ENCODE peak calls at places on chromosomes 12 and 14, in five cellular contexts. L is AG04449, W is spleen, Y is lower leg skin, X is A673. T is an unnamed sample.

GRCh38 chr12:14950982-14951746 is 10.2 kb downstream of the ARHGDIB start:
- DNase-seq in X (no peak), Y (no peak), L (no peak), W (no peak), T (no peak)

GRCh38 chr12:105706321-105706972 is 376.0 kb downstream of the C12orf75 start:
- DNase-seq in X (no peak), L (no peak), Y (no peak), W (no peak), T (no peak)

GRCh38 chr14:79972230-79972629 is 239.1 kb downstream of the DIO2 start:
- DNase-seq in Y (no peak), W (no peak), X (no peak), L (no peak), T (no peak)

GRCh38 chr14:95432152-95433093 is 84.0 kb downstream of the SYNE3 start:
- DNase-seq in X (peak), L (no peak), W (no peak), Y (no peak), T (no peak)

GRCh38 chr14:43411841-43412240 is 1095.2 kb downstream of the FSCB start:
- DNase-seq in Y (no peak), L (no peak), X (no peak), W (no peak), T (peak)

GRCh38 chr14:94640721-94641631 is 28.8 kb downstream of the SERPINA3 start:
- DNase-seq in L (no peak), X (no peak), W (no peak), Y (no peak), T (no peak)

GRCh38 chr12:58764100-58764953 is 156.0 kb downstream of the LRIG3 start:
- DNase-seq in Y (no peak), X (no peak), W (no peak), L (peak), T (no peak)

GRCh38 chr12:110688446-110689001 is 391 bp downstream of the HVCN1 start:
- DNase-seq in W (no peak), Y (no peak), L (no peak), X (no peak), T (no peak)

GRCh38 chr12:80299976-80300375 is 144.1 kb upstream of the PTPRQ start:
- DNase-seq in W (no peak), Y (no peak), L (no peak), X (no peak), T (no peak)

GRCh38 chr14:81465507-81466228 is 65.5 kb upstream of the STON2 start:
- DNase-seq in L (no peak), W (peak), X (no peak), Y (no peak), T (no peak)

GRCh38 chr12:22923768-22924167 is 298.8 kb downstream of the ETNK1 start:
- DNase-seq in L (no peak), X (no peak), W (no peak), Y (no peak), T (no peak)

GRCh38 chr12:12384601-12385321 is 27.9 kb downstream of the BORCS5 start:
- DNase-seq in X (no peak), Y (no peak), L (no peak), W (no peak), T (no peak)

GRCh38 chr12:120139958-120140357 is 23.4 kb upstream of the RAB35 start:
- DNase-seq in L (no peak), Y (no peak), W (no peak), X (no peak), T (no peak)

GRCh38 chr12:30694971-30695326 is 720 bp downstream of the IPO8 start:
- DNase-seq in Y (no peak), X (peak), W (peak), L (no peak), T (peak)

GRCh38 chr14:105507247-105507646 is 16.2 kb downstream of the TEDC1 start:
- DNase-seq in X (no peak), L (no peak), W (no peak), Y (no peak), T (no peak)

GRCh38 chr14:105502446-105503295 is 11.6 kb downstream of the TEDC1 start:
- DNase-seq in Y (no peak), L (no peak), W (no peak), X (no peak), T (no peak)

GRCh38 chr14:105503918-105504692 is 13.1 kb downstream of the TEDC1 start:
- DNase-seq in X (no peak), Y (no peak), W (no peak), L (no peak), T (no peak)

GRCh38 chr14:105503296-105503640 is 12.2 kb downstream of the TEDC1 start:
- DNase-seq in L (no peak), W (no peak), X (no peak), Y (no peak), T (no peak)

GRCh38 chr14:105505101-105505500 is 14.1 kb downstream of the TEDC1 start:
- DNase-seq in Y (no peak), L (no peak), W (no peak), X (no peak), T (no peak)
- H3K4me3 ChIP-seq in Y (no peak), L (no peak), W (no peak), X (no peak), T (no peak)

DNA sequence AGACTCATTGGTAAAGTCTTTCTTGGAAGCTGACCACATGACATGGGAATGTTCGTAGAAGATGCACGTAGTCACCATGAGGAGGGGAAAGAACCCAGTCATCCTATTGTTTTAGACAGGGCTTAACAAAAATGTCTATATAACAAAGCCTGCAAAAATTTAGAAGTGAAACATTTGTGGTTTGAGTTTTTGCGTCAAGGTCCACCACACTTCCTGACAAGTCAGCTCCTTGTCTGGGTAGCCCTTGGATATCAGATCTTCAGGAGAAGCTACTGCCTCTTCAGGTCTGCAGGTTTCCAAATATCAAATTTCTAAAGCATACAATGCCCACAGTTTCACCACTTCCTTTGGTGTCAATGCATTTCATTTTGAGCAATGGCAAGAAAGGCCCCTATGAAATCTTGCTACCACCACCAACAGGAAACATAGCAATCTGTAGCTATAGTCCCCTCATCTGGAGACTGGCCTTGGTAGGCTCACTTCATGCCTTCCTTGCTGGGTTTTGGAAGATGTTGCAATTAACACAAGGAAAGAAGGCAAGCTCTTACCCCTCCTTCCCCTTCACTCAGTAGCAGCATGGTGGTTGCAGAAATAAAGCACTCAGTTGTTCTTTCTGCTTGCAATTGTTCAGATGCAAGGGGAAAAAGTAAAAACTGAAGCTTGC is 235.2 kb downstream of the PCNX1 start:
- DNase-seq in Y (no peak), L (peak), W (no peak), X (no peak), T (no peak)
- TF ChIP-seq CTCF in Y (no peak), L (no peak), W (no peak), X (no peak), T (no peak)

GRCh38 chr14:51581017-51581881 is 70.5 kb upstream of the FRMD6 start:
- DNase-seq in L (peak), W (no peak), X (no peak), Y (no peak), T (no peak)
- H3K4me3 ChIP-seq in L (no peak), W (no peak), X (no peak), Y (no peak), T (no peak)

DNA sequence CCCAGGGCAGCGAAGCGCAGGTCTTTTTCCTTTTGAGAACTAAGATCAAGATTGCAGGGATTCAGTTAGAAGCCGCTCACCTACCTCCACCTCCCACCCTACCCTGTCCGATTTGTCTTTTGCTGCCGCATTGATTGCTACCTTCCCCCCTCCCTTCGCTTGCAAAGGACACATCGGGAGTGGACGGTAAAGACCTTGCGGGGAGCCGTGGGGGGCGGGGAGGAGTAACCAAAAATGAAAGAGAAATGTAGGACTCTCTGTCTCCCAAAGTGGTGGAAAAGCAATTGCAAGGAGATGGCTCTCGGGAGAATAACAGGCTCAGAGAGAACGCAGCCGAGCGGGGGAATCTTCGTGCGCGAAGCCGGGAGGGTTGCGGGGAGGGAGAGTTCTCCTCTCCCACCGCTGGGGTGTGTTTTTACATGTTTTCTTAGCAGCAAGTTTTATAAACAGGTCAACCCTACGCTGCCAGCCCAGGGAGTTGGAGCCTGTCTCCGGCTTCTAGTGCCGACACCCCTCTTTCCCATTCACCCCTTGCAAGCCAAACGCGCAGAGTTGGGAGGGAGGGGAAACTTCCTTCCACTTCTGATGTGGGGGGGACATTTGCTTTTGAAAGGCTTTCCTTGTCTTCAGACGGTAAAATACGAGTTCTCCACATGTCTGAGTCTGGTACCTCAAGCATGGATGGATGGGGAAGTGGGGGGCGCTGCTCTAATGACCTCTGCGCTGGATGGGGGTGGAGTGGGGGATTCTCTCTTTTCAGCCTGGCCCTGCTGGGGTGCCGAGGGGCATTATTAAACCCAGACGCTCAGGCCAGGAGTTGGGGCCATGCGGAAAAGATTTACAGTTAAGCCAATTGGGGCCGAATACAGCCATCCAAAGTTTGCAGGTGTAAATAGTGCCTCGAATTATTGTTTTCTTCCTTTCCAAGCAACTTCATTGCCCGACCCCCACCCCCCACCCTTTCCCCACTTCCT is 8.9 kb upstream of the TBX3 start:
- DNase-seq in W (no peak), X (no peak), L (no peak), Y (no peak), T (no peak)
- TF ChIP-seq CTCF in W (no peak), X (no peak), L (no peak), Y (no peak), T (no peak)

DNA sequence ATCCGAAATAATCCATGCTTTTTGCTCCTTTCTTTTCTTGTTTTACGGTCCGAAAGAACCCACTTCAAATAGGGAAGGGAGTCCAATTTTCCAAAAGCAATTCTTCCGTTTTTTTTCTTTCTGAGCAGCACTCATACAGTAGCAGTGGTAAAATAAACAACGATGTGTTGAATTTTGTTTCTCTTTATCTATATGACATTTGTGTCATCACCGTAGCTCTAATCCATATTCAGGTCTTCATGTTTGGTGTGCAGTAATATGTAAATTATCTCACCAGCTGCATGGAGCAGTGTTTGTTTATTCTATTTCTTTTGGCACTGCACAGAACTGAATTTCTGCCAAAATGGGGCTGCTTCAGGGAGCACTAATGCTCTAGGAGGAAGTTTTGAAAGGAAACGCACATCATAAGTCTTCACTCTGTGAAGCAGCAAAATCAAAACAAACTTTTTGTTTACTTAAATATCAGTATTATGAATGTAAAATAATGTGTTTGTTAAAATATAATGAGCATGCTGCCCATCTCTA is 130.0 kb upstream of the NPAS3 start:
- DNase-seq in W (no peak), X (peak), Y (no peak), L (no peak), T (no peak)
- H3K4me3 ChIP-seq in W (no peak), X (peak), Y (no peak), L (no peak), T (no peak)

GRCh38 chr12:44313188-44313587 is 477.3 kb downstream of the TMEM117 start:
- DNase-seq in W (no peak), X (no peak), Y (no peak), L (no peak), T (no peak)

GRCh38 chr12:44314007-44314500 is 478.2 kb downstream of the TMEM117 start:
- DNase-seq in Y (no peak), L (no peak), X (no peak), W (no peak), T (no peak)

GRCh38 chr12:44317651-44318126 is 481.8 kb downstream of the TMEM117 start:
- DNase-seq in W (no peak), Y (no peak), X (peak), L (peak), T (no peak)
- TF ChIP-seq CTCF in W (no peak), Y (no peak), X (peak), L (peak), T (peak)

GRCh38 chr12:87806310-87806709 is 222.9 kb downstream of the C12orf50 start:
- DNase-seq in X (no peak), W (no peak), L (no peak), Y (no peak), T (no peak)

GRCh38 chr12:87796961-87797516 is 232.2 kb downstream of the C12orf50 start:
- DNase-seq in L (no peak), Y (no peak), W (no peak), X (no peak), T (peak)

GRCh38 chr12:87807127-87807526 is 222.1 kb downstream of the C12orf50 start:
- DNase-seq in W (no peak), X (no peak), L (no peak), Y (no peak), T (no peak)

GRCh38 chr12:87802721-87803011 is 226.5 kb downstream of the C12orf50 start:
- DNase-seq in L (no peak), Y (no peak), W (no peak), X (no peak), T (no peak)

DNA sequence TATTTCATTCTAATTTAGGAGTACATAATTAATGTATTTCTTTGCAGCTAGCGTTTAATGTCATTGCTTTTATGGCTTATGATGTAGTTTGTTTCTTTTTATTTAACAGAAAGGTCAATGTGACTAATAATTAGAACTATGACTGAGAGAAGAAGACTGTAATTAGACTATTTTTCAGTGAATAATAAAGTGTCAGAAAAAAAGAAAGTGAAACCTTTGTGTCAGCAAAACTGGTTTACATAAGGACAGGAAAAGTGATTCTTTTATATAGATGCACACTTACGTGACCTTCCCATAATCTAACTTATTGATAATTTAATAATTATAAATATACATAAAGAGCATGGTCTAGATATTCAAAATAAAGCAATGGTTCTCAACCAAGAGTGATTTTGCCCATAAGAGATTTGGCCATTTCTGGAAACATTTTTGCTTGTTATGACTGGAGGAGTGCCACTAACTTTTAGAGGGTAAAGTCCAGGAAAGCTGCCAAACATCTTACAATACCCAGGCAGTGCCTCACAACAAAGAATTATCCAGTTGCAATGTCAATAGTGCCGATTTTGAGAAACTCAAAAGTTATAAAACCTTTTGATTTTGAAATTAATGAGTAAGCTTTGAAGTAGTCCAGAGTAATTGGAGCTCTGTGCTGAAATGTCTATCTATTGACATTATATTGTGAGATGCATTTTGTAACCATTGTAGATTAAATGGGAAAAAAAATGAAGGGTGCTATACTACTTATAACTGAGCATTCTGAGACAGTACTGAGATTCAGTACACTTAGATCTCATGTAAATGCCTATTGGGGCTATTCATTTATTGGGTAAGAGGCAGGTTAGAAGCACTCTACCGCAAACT is 227.1 kb downstream of the C12orf50 start:
- DNase-seq in W (no peak), X (no peak), L (no peak), Y (no peak), T (no peak)
- H3K4me3 ChIP-seq in W (no peak), X (no peak), L (no peak), Y (no peak), T (no peak)

T was measured in retinal pigment epithelial cell.